ENCODE peak calls at places on chromosomes 16 and 17, in nine cellular contexts. D is cardiac fibroblast, P is DND-41, C is osteoblast, E is neural crest cell, M is AG09309, Z is A549, S is fibroblast of mammary gland, I is activated B cell treated with CpG ODN at 0.5 μM for 24 hours. U is an unnamed sample.

GRCh38 chr16:17942067-17942466 is 394.5 kb downstream of the NPIPA8 start:
- DNase-seq in D (no peak), P (no peak), C (no peak), E (no peak), M (no peak), Z (no peak), S (no peak), I (no peak), U (no peak)

GRCh38 chr17:57954421-57955182 is 610 bp downstream of the CUEDC1 start:
- DNase-seq in D (peak), P (no peak), C (peak), E (peak), M (no peak), Z (peak), S (peak), I (peak), U (peak)

GRCh38 chr17:4974064-4974670 is 6.5 kb upstream of the SPAG7 start:
- DNase-seq in D (no peak), P (no peak), C (no peak), E (no peak), M (no peak), Z (no peak), S (no peak), I (no peak), U (no peak)

GRCh38 chr17:68035131-68035522 is 408 bp upstream of the KPNA2 start:
- DNase-seq in D (no peak), P (peak), C (no peak), E (peak), M (no peak), Z (peak), S (no peak), I (peak), U (no peak)

GRCh38 chr16:4613636-4614570 is 785 bp downstream of the UBALD1 start:
- DNase-seq in D (peak), P (peak), C (peak), E (peak), M (no peak), Z (no peak), S (peak), I (peak), U (peak)

GRCh38 chr17:66900126-66901010 is 64.1 kb upstream of the CACNG4 start:
- DNase-seq in D (peak), P (no peak), C (no peak), E (no peak), M (no peak), Z (peak), S (peak), I (no peak), U (peak)

GRCh38 chr16:17101646-17102045 is 369.1 kb downstream of the XYLT1 start:
- DNase-seq in D (no peak), P (no peak), C (no peak), E (no peak), M (no peak), Z (no peak), S (peak), I (no peak), U (no peak)

GRCh38 chr17:33028778-33029177 is 37.1 kb downstream of the SPACA3 start:
- DNase-seq in D (no peak), P (no peak), C (no peak), E (no peak), M (no peak), Z (no peak), S (no peak), I (no peak), U (no peak)

GRCh38 chr17:39782980-39783379 is 45.2 kb downstream of the GRB7 start:
- DNase-seq in D (no peak), P (no peak), C (no peak), E (no peak), M (no peak), Z (no peak), S (no peak), I (no peak), U (no peak)

GRCh38 chr17:43673516-43674323 is 12.0 kb upstream of the MEOX1 start:
- DNase-seq in D (peak), P (peak), C (peak), E (peak), M (no peak), Z (peak), S (peak), I (peak), U (peak)

GRCh38 chr16:11639925-11640899 is 28.0 kb upstream of the SNN start:
- DNase-seq in D (peak), P (no peak), C (peak), E (no peak), M (peak), Z (peak), S (peak), I (no peak), U (peak)

GRCh38 chr16:73166972-73167550 is 119.1 kb upstream of the ZFHX3 start:
- DNase-seq in D (peak), P (no peak), C (no peak), E (no peak), M (no peak), Z (no peak), S (no peak), I (no peak), U (peak)

GRCh38 chr17:33112763-33113162 is 121.1 kb downstream of the SPACA3 start:
- DNase-seq in D (no peak), P (no peak), C (peak), E (no peak), M (no peak), Z (peak), S (peak), I (no peak), U (peak)

GRCh38 chr16:55552621-55553020 is 13.9 kb upstream of the CAPNS2 start:
- DNase-seq in D (peak), P (no peak), C (peak), E (no peak), M (peak), Z (no peak), S (peak), I (no peak), U (peak)

DNA sequence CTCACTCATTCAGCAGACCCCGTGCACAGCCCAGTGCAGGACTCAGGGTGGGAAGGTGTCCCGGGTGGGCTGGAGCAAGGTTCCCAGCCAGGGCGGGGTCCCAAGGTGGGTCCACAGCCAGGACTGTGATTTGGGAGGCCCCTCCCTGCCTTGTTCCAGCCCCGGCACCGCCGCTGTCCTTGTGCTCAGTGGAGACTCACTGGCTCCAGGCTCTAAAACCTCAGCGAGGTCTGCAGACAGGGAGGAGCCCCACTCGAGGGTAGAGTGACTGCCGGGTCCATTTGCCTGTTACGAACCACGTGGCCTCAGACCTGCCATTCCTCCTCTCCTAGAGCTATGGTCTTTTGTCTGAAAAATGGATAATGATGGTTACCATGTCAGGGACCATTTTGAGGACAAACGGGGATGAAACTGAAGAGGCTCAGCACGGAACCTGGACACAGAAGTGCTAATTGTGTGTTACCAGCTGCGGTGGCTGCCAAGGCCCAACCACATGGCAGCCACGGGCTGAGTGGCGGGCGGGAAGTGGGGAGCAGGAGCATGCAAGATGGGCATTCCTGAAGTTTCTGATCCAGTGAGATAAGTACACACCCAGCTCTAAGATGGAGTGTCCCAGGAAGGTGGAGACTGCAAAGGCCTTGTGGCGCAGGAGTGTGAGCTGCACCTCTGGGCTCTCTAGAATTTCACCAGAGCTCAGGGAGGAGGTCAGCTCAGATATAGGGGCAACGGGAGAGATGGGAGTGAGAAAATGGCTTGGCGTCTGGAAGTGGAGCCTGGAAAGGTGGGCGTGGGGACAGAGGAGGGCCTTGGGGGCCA is 317.6 kb downstream of the SEC14L1 start:
- DNase-seq in D (no peak), P (no peak), C (peak), E (no peak), M (no peak), Z (no peak), S (no peak), I (no peak), U (no peak)
- TF ChIP-seq CTCF in D (no peak), P (no peak), C (no peak), E (no peak), M (no peak), Z (no peak), S (no peak), I (no peak), U (no peak)

GRCh38 chr17:81926451-81927144 is 937 bp downstream of the MAFG start:
- DNase-seq in D (peak), P (peak), C (peak), E (peak), M (peak), Z (peak), S (peak), I (peak), U (peak)

GRCh38 chr17:81928497-81929252 is 1.1 kb upstream of the MAFG start:
- DNase-seq in D (no peak), P (no peak), C (peak), E (no peak), M (no peak), Z (no peak), S (no peak), I (no peak), U (no peak)

GRCh38 chr17:81925860-81926450 is 1.6 kb downstream of the MAFG start:
- DNase-seq in D (no peak), P (no peak), C (no peak), E (no peak), M (no peak), Z (no peak), S (no peak), I (no peak), U (no peak)

GRCh38 chr17:81927653-81928496 is at the start of gene MAFG:
- DNase-seq in D (peak), P (peak), C (peak), E (peak), M (peak), Z (peak), S (peak), I (peak), U (peak)

GRCh38 chr17:81927145-81927652 is 336 bp downstream of the MAFG start:
- DNase-seq in D (no peak), P (no peak), C (peak), E (no peak), M (no peak), Z (no peak), S (no peak), I (no peak), U (no peak)
- TF ChIP-seq CTCF in D (no peak), P (peak), C (no peak), E (no peak), M (no peak), Z (no peak), S (no peak), I (no peak), U (no peak)

GRCh38 chr16:67546091-67546501 is 16.2 kb upstream of the CTCF start:
- DNase-seq in D (no peak), P (no peak), C (peak), E (no peak), M (no peak), Z (no peak), S (no peak), I (no peak), U (no peak)
- TF ChIP-seq CTCF in D (no peak), P (peak), C (no peak), E (no peak), M (no peak), Z (no peak), S (no peak), I (no peak), U (no peak)

GRCh38 chr16:85171809-85172464 is 59.7 kb upstream of the CIBAR2 start:
- DNase-seq in D (peak), P (no peak), C (peak), E (no peak), M (no peak), Z (no peak), S (no peak), I (no peak), U (no peak)

GRCh38 chr16:85171004-85171808 is 58.9 kb upstream of the CIBAR2 start:
- DNase-seq in D (no peak), P (no peak), C (peak), E (no peak), M (no peak), Z (no peak), S (no peak), I (no peak), U (no peak)

GRCh38 chr16:85173981-85174751 is 61.9 kb upstream of the CIBAR2 start:
- DNase-seq in D (peak), P (no peak), C (peak), E (no peak), M (no peak), Z (peak), S (peak), I (no peak), U (peak)

GRCh38 chr16:85173077-85173980 is 61.1 kb upstream of the CIBAR2 start:
- DNase-seq in D (peak), P (no peak), C (peak), E (no peak), M (peak), Z (peak), S (peak), I (no peak), U (peak)

DNA sequence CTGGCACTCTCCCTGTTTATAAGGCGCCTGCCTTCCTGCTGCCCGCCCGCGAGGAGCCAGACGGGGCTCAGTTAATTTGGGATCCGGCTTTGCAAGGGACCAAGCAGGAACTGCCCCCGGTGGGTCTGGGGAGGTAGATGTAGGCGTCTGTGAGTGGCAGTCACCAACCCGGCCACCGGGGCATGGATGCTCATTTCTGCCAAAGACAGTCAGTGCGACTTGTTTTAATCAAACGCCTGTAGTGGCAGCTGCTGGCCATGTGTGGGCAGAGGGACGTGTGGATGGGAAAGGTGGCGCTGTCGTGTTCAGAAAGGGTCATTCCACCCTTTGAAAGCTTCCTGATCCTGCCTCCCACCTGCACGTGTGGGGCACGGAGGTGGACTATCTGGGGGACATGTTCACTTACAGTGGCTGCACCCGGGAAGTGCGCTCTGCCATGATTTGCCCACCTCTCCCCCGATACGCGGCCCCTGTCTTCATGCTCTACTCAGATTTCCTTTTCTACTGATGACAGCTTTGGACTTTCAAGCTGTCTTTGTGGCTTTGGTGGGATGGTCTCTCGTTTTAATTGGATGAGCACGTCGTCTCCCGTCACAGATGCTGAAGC is 60.3 kb upstream of the CIBAR2 start:
- DNase-seq in D (no peak), P (no peak), C (peak), E (no peak), M (no peak), Z (peak), S (peak), I (no peak), U (no peak)
- TF ChIP-seq CTCF in D (no peak), P (no peak), C (peak), E (peak), M (peak), Z (peak), S (peak), I (no peak), U (no peak)

GRCh38 chr17:51853857-51854256 is 304.7 kb downstream of the CA10 start:
- DNase-seq in D (no peak), P (no peak), C (no peak), E (no peak), M (no peak), Z (no peak), S (no peak), I (no peak), U (no peak)

GRCh38 chr17:51852603-51853002 is 305.9 kb downstream of the CA10 start:
- DNase-seq in D (no peak), P (no peak), C (no peak), E (no peak), M (no peak), Z (no peak), S (no peak), I (no peak), U (no peak)

GRCh38 chr17:51848451-51848850 is 310.1 kb downstream of the CA10 start:
- DNase-seq in D (no peak), P (no peak), C (no peak), E (no peak), M (no peak), Z (no peak), S (no peak), I (no peak), U (no peak)

GRCh38 chr17:51846561-51846960 is 312.0 kb downstream of the CA10 start:
- DNase-seq in D (no peak), P (no peak), C (no peak), E (no peak), M (no peak), Z (no peak), S (no peak), I (no peak), U (no peak)

DNA sequence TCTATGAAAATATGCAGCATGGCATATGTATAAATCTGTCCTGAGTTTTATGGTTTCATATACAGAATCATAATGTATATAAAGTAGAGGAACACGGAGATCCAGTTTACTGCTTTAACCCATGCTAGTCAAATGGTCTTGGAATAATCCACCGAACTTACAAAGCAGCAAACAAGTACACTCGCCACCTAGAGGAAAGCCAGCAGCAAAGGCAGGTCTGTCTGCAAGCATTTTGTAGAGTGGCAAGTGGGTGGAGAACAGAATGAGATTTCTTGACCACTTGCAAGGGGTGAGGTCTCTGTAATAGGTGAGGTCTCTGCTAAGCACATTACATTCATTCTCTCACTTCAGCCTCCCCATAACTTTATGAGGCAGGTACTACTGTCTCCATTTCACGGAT is 308.3 kb downstream of the CA10 start:
- DNase-seq in D (no peak), P (no peak), C (no peak), E (no peak), M (no peak), Z (no peak), S (no peak), I (no peak), U (no peak)
- TF ChIP-seq CTCF in D (no peak), P (no peak), C (no peak), E (peak), M (no peak), Z (no peak), S (no peak), I (no peak), U (no peak)

DNA sequence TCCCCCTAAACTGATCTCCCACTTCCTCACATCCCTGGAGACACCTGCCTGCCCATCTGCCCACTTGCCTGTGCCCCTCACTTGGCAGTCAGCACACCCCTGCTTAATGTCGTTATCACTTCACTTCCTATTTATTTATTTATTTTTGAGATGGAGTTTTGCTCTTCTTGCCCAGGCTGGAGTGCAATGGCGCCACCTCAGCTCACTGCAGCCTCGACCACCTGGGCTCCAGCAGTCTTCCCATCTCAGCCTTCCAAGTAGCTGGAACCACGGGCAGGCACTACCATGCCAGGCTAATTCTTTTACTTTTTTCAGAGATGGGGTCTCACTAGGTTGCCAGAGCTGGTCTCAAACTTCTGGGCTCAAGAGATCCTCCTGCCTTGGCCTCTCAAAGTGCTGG is 23.5 kb upstream of the PHOSPHO1 start:
- DNase-seq in D (no peak), P (no peak), C (peak), E (no peak), M (no peak), Z (no peak), S (no peak), I (no peak), U (no peak)
- TF ChIP-seq CTCF in D (no peak), P (peak), C (no peak), E (no peak), M (no peak), Z (no peak), S (no peak), I (no peak), U (no peak)

DNA sequence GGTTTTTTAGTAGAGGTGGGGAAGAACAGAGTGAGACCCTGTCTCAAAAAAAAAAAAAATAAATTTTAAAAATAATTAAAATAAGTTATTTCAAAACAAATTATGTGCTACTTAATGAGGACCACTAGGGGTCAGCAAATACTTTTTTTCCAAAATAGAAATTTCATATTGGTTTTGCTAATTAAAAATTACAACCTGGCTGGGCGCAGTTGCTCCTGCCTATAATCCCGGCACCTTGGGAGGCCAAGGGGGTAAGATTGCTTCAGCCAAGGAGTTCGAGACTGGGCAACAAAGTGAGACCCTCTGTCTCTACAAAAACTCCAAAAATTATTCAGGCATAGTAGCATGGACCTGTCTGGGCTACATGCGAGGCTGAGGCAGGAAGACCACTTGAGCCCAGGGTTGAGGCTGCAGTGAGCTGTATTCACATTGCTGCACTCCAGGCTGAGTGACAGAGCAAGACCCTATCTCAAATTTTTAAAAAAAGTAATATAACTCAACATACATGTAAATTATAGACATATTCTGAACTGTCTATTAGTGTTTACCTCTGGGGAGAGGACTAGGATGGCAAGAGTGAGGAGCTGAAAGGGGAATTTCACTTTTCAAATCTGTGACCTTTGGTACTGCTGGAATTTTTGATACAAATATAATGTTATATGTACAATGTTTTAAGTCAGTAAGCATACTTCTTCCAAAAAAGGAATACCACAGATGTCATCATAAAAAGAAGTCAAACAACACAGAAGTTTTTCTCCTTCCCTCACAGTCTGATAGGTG is 8.1 kb downstream of the MEIOB start:
- DNase-seq in D (peak), P (no peak), C (no peak), E (no peak), M (peak), Z (no peak), S (peak), I (no peak), U (peak)
- TF ChIP-seq CTCF in D (peak), P (peak), C (peak), E (peak), M (peak), Z (peak), S (peak), I (no peak), U (peak)

GRCh38 chr17:60107526-60108257 is 29.0 kb upstream of the HEATR6 start:
- DNase-seq in D (peak), P (no peak), C (no peak), E (no peak), M (no peak), Z (no peak), S (peak), I (no peak), U (peak)
- TF ChIP-seq CTCF in D (peak), P (no peak), C (peak), E (peak), M (peak), Z (no peak), S (no peak), I (no peak), U (peak)

GRCh38 chr16:610513-611381 is 20.0 kb upstream of the WFIKKN1 start:
- DNase-seq in D (no peak), P (peak), C (peak), E (no peak), M (no peak), Z (no peak), S (peak), I (no peak), U (no peak)
- TF ChIP-seq CTCF in D (peak), P (peak), C (peak), E (peak), M (peak), Z (peak), S (peak), I (no peak), U (peak)

U was measured in fibroblast of the aortic adventitia.